ENCODE peak calls at places on chromosomes 6 and 20, in four cellular contexts. S is hypothalamus; D is choroid plexus epithelial cell; G is Jurkat, Clone E6-1. V is an unnamed sample.

GRCh38 chr6:109050012-109050411 is 44.6 kb downstream of the SESN1 start:
- DNase-seq in D (no peak), S (peak), G (no peak), V (no peak)

GRCh38 chr20:21702553-21703467 is 2.7 kb upstream of the PAX1 start:
- DNase-seq in S (peak), D (peak), G (peak), V (peak)

GRCh38 chr6:47633141-47633540 is 65.2 kb upstream of the ADGRF4 start:
- DNase-seq in S (no peak), D (peak), G (no peak), V (no peak)

GRCh38 chr6:3041606-3042005 is 26.7 kb upstream of the RIPK1 start:
- DNase-seq in D (no peak), S (no peak), G (no peak), V (no peak)

GRCh38 chr20:16397053-16397452 is 176.2 kb downstream of the KIF16B start:
- DNase-seq in S (no peak), D (no peak), G (no peak), V (no peak)

GRCh38 chr6:6696867-6697531 is 108.5 kb downstream of the LY86 start:
- DNase-seq in S (peak), D (peak), G (peak), V (peak)

GRCh38 chr6:77131426-77131825 is 331.9 kb downstream of the HTR1B start:
- DNase-seq in D (no peak), G (no peak), S (no peak), V (no peak)

GRCh38 chr20:6654490-6655247 is 112.8 kb upstream of the BMP2 start:
- DNase-seq in S (no peak), G (no peak), D (peak), V (no peak)

GRCh38 chr6:63236398-63236817 is 25.1 kb downstream of the FKBP1C start:
- DNase-seq in G (no peak), D (no peak), S (no peak), V (no peak)

GRCh38 chr20:60528141-60528540 is 569.9 kb downstream of the CDH26 start:
- DNase-seq in D (no peak), G (no peak), S (no peak), V (no peak)

GRCh38 chr6:4687989-4688947 is 87.9 kb upstream of the CDYL start:
- DNase-seq in G (no peak), D (peak), S (no peak), V (no peak)

GRCh38 chr20:24983896-24984295 is 8.7 kb downstream of the APMAP start:
- DNase-seq in G (no peak), S (no peak), D (no peak), V (no peak)

GRCh38 chr6:170185175-170185970 is 105.5 kb downstream of the DLL1 start:
- DNase-seq in D (no peak), S (no peak), G (no peak), V (no peak)

GRCh38 chr6:1689141-1689540 is 79.4 kb downstream of the FOXC1 start:
- DNase-seq in S (no peak), D (no peak), G (no peak), V (no peak)

GRCh38 chr6:23137596-23137995 is 568.2 kb downstream of the HDGFL1 start:
- DNase-seq in D (peak), G (no peak), S (no peak), V (no peak)

GRCh38 chr6:41894366-41895299 is 542 bp downstream of the USP49 start:
- DNase-seq in D (no peak), S (peak), G (no peak), V (no peak)

GRCh38 chr6:115896538-115897129 is 164.1 kb downstream of the FRK start:
- DNase-seq in D (peak), S (no peak), G (peak), V (no peak)

GRCh38 chr20:44990425-44990824 is 24.1 kb downstream of the STK4 start:
- DNase-seq in S (no peak), D (peak), G (no peak), V (no peak)

GRCh38 chr20:34773726-34774125 is 51.7 kb downstream of the NCOA6 start:
- DNase-seq in D (no peak), G (no peak), S (no peak), V (no peak)

GRCh38 chr6:169216830-169217229 is 36.8 kb downstream of the THBS2 start:
- DNase-seq in G (no peak), S (no peak), D (no peak), V (no peak)

GRCh38 chr20:7924692-7925091 is 15.6 kb downstream of the HAO1 start:
- DNase-seq in D (peak), S (no peak), G (no peak), V (no peak)